ENCODE peak calls at places on chromosomes 13 and 19, in eight cellular contexts. One of them, this sample, is unnamed. For H3K4me1, the result is how much of the 10 kb centered on the place peaks cover.

GRCh38 chr19:38425810-38426466 is at the start of gene RASGRP4:
- ATAC-seq in GM12878: peak
- ATAC-seq in K562: peak
- ATAC-seq in GM23338: peak
- ATAC-seq in HCT116: no peak
- ATAC-seq in upper lobe of left lung: peak
- ATAC-seq in HepG2: no peak
- ATAC-seq in Panc1: no peak
- ATAC-seq in this sample: no peak

GRCh38 chr19:43499042-43499441 is 5.5 kb downstream of the PHLDB3 start:
- ATAC-seq in HCT116: no peak
- ATAC-seq in GM12878: no peak
- ATAC-seq in Panc1: no peak
- ATAC-seq in K562: no peak
- ATAC-seq in HepG2: peak
- ATAC-seq in upper lobe of left lung: no peak
- ATAC-seq in GM23338: no peak
- ATAC-seq in this sample: no peak

GRCh38 chr13:37158481-37158880 is 53.0 kb upstream of the CSNK1A1L start:
- ATAC-seq in upper lobe of left lung: no peak
- ATAC-seq in GM23338: no peak
- ATAC-seq in Panc1: no peak
- ATAC-seq in HCT116: no peak
- ATAC-seq in GM12878: no peak
- ATAC-seq in HepG2: no peak
- ATAC-seq in K562: no peak
- ATAC-seq in this sample: no peak

GRCh38 chr19:20471441-20471840 is 94.1 kb downstream of the ZNF737 start:
- ATAC-seq in GM12878: no peak
- ATAC-seq in HCT116: no peak
- ATAC-seq in HepG2: no peak
- ATAC-seq in K562: no peak
- ATAC-seq in upper lobe of left lung: no peak
- ATAC-seq in Panc1: no peak
- ATAC-seq in GM23338: no peak
- ATAC-seq in this sample: no peak

GRCh38 chr13:111178417-111178816 is 63.3 kb downstream of the ARHGEF7 start:
- ATAC-seq in GM12878: no peak
- ATAC-seq in upper lobe of left lung: no peak
- ATAC-seq in HCT116: no peak
- ATAC-seq in Panc1: no peak
- ATAC-seq in HepG2: no peak
- ATAC-seq in K562: no peak
- ATAC-seq in GM23338: no peak
- ATAC-seq in this sample: no peak

GRCh38 chr13:111844222-111844671 is 222.7 kb upstream of the SOX1 start:
- ATAC-seq in GM12878: no peak
- ATAC-seq in Panc1: no peak
- ATAC-seq in upper lobe of left lung: peak
- ATAC-seq in HCT116: no peak
- ATAC-seq in K562: no peak
- ATAC-seq in GM23338: no peak
- ATAC-seq in HepG2: no peak
- ATAC-seq in this sample: no peak

GRCh38 chr19:15850385-15850784 is 34.9 kb upstream of the OR10H1 start:
- ATAC-seq in upper lobe of left lung: no peak
- ATAC-seq in GM12878: no peak
- ATAC-seq in GM23338: no peak
- ATAC-seq in Panc1: no peak
- ATAC-seq in K562: no peak
- ATAC-seq in HepG2: no peak
- ATAC-seq in HCT116: no peak
- ATAC-seq in this sample: no peak

GRCh38 chr19:55527197-55528029 is 9.5 kb downstream of the SBK2 start:
- ATAC-seq in HCT116: no peak
- ATAC-seq in upper lobe of left lung: no peak
- ATAC-seq in GM23338: no peak
- ATAC-seq in K562: no peak
- ATAC-seq in Panc1: no peak
- ATAC-seq in HepG2: no peak
- ATAC-seq in GM12878: no peak
- ATAC-seq in this sample: no peak

GRCh38 chr19:5136060-5136855 is 167.3 kb downstream of the KDM4B start:
- ATAC-seq in K562: no peak
- ATAC-seq in GM12878: no peak
- ATAC-seq in HepG2: no peak
- ATAC-seq in HCT116: no peak
- ATAC-seq in GM23338: no peak
- ATAC-seq in upper lobe of left lung: no peak
- ATAC-seq in Panc1: no peak
- ATAC-seq in this sample: no peak

GRCh38 chr19:5138606-5139594 is 170.0 kb downstream of the KDM4B start:
- ATAC-seq in K562: peak
- ATAC-seq in GM23338: no peak
- ATAC-seq in GM12878: peak
- ATAC-seq in upper lobe of left lung: no peak
- ATAC-seq in HepG2: no peak
- ATAC-seq in HCT116: no peak
- ATAC-seq in Panc1: peak
- ATAC-seq in this sample: no peak

GRCh38 chr19:5137571-5138124 is 168.7 kb downstream of the KDM4B start:
- ATAC-seq in Panc1: no peak
- ATAC-seq in K562: peak
- ATAC-seq in GM12878: no peak
- ATAC-seq in GM23338: peak
- ATAC-seq in HepG2: no peak
- ATAC-seq in HCT116: peak
- ATAC-seq in upper lobe of left lung: no peak
- ATAC-seq in this sample: no peak

GRCh38 chr19:5134683-5135082 is 165.8 kb downstream of the KDM4B start:
- ATAC-seq in HepG2: no peak
- ATAC-seq in Panc1: no peak
- ATAC-seq in upper lobe of left lung: no peak
- ATAC-seq in K562: no peak
- ATAC-seq in HCT116: no peak
- ATAC-seq in GM12878: no peak
- ATAC-seq in GM23338: no peak
- ATAC-seq in this sample: no peak

GRCh38 chr19:5137114-5137513 is 168.2 kb downstream of the KDM4B start:
- ATAC-seq in K562: no peak
- ATAC-seq in upper lobe of left lung: no peak
- ATAC-seq in GM23338: no peak
- ATAC-seq in Panc1: no peak
- ATAC-seq in HCT116: no peak
- ATAC-seq in GM12878: no peak
- ATAC-seq in HepG2: no peak
- ATAC-seq in this sample: no peak
- H3K4me1 ChIP-seq in K562: under half
- H3K4me1 ChIP-seq in upper lobe of left lung: under half
- H3K4me1 ChIP-seq in GM23338: under half
- H3K4me1 ChIP-seq in Panc1: under half
- H3K4me1 ChIP-seq in HCT116: under half
- H3K4me1 ChIP-seq in GM12878: under half
- H3K4me1 ChIP-seq in HepG2: under half
- H3K4me1 ChIP-seq in this sample: under half

DNA sequence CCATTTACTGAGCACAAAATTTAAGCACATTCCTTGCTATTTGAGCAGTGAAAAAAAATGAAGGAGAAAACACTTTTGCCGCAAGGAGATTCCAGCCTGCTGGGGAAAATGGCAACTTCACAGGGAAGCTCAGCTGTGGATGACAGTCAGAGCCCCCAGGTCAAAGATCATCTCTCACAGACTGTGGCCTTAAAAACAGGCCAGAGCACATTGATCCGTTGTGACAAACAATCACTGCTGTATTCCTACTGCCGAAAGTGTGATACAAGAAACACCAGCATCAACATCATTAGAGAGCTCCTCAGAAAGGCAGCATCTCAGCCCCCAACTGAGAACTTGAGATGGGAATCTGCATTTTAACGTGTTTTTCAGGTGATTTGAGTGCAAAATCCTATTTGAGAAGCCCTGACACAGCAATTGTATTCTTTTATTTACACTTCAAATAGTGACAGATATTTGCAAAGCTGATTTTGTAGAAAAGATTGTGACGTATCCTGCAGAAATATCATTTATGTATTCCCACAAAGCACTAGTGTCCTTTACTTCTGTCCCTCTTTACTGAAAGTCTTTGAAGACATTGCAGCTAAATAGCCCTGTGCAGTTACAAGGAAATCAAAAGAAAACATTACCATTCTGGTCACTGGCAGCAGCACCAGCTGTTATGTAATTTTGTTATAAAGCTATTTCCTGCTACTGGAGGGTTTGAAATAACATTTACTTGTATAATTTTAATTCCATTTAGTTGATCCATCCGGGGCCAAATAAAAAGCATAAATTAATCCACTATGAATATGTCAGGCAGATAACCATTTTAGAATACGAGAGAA is 652.0 kb downstream of the LIG4 start:
- ATAC-seq in GM23338: peak
- ATAC-seq in HCT116: no peak
- ATAC-seq in Panc1: no peak
- ATAC-seq in HepG2: peak
- ATAC-seq in GM12878: no peak
- ATAC-seq in K562: no peak
- ATAC-seq in upper lobe of left lung: no peak
- ATAC-seq in this sample: no peak
- TF ChIP-seq POLR2AphosphoS5 in GM23338: no peak
- TF ChIP-seq POLR2AphosphoS5 in HCT116: no peak
- TF ChIP-seq POLR2AphosphoS5 in Panc1: no peak
- TF ChIP-seq POLR2AphosphoS5 in HepG2: no peak
- TF ChIP-seq POLR2AphosphoS5 in GM12878: no peak
- TF ChIP-seq POLR2AphosphoS5 in K562: no peak
- TF ChIP-seq POLR2AphosphoS5 in upper lobe of left lung: no peak
- TF ChIP-seq POLR2AphosphoS5 in this sample: no peak

GRCh38 chr19:48553676-48554384 is 1.9 kb downstream of the SULT2B1 start:
- ATAC-seq in K562: peak
- ATAC-seq in upper lobe of left lung: peak
- ATAC-seq in GM23338: peak
- ATAC-seq in GM12878: no peak
- ATAC-seq in Panc1: peak
- ATAC-seq in HCT116: peak
- ATAC-seq in HepG2: peak
- ATAC-seq in this sample: peak
- H3K4me3 ChIP-seq in K562: no peak
- H3K4me3 ChIP-seq in upper lobe of left lung: no peak
- H3K4me3 ChIP-seq in GM23338: peak
- H3K4me3 ChIP-seq in GM12878: no peak
- H3K4me3 ChIP-seq in Panc1: no peak
- H3K4me3 ChIP-seq in HCT116: no peak
- H3K4me3 ChIP-seq in HepG2: peak
- H3K4me3 ChIP-seq in this sample: no peak

GRCh38 chr19:49938662-49939061 is 9.4 kb upstream of the NUP62 start:
- ATAC-seq in upper lobe of left lung: no peak
- ATAC-seq in K562: no peak
- ATAC-seq in GM23338: no peak
- ATAC-seq in Panc1: no peak
- ATAC-seq in GM12878: no peak
- ATAC-seq in HCT116: no peak
- ATAC-seq in HepG2: no peak
- ATAC-seq in this sample: no peak

GRCh38 chr19:49946415-49946814 is 14.6 kb downstream of the SIGLEC11 start:
- ATAC-seq in upper lobe of left lung: no peak
- ATAC-seq in HepG2: no peak
- ATAC-seq in GM12878: no peak
- ATAC-seq in Panc1: no peak
- ATAC-seq in HCT116: peak
- ATAC-seq in K562: peak
- ATAC-seq in GM23338: peak
- ATAC-seq in this sample: no peak

GRCh38 chr19:49936549-49936948 is 7.2 kb upstream of the NUP62 start:
- ATAC-seq in HepG2: no peak
- ATAC-seq in upper lobe of left lung: no peak
- ATAC-seq in GM23338: no peak
- ATAC-seq in HCT116: no peak
- ATAC-seq in GM12878: no peak
- ATAC-seq in K562: no peak
- ATAC-seq in Panc1: no peak
- ATAC-seq in this sample: no peak

GRCh38 chr19:49939721-49940481 is 10.6 kb upstream of the NUP62 start:
- ATAC-seq in HepG2: peak
- ATAC-seq in upper lobe of left lung: no peak
- ATAC-seq in GM12878: no peak
- ATAC-seq in Panc1: no peak
- ATAC-seq in GM23338: peak
- ATAC-seq in HCT116: peak
- ATAC-seq in K562: no peak
- ATAC-seq in this sample: no peak

DNA sequence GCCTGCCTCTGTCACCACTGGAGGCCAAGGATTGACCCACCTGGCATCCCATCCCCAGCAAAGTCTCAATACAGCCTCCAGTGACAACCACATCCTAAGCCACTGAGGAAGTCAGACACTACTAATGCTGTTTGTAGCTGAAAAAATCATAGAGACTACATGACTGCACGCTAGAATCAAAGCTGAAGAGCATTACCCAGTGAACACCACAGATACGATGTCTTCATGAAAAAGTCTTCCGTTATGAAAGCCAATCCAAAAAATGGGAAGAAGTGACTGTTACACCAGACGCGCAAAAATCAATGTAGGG is 11.1 kb upstream of the NUP62 start:
- ATAC-seq in GM12878: no peak
- ATAC-seq in K562: no peak
- ATAC-seq in HCT116: no peak
- ATAC-seq in Panc1: no peak
- ATAC-seq in GM23338: no peak
- ATAC-seq in HepG2: no peak
- ATAC-seq in upper lobe of left lung: no peak
- ATAC-seq in this sample: no peak
- H3K4me1 ChIP-seq in GM12878: under half
- H3K4me1 ChIP-seq in K562: under half
- H3K4me1 ChIP-seq in HCT116: under half
- H3K4me1 ChIP-seq in Panc1: under half
- H3K4me1 ChIP-seq in GM23338: under half
- H3K4me1 ChIP-seq in HepG2: half or more
- H3K4me1 ChIP-seq in upper lobe of left lung: under half
- H3K4me1 ChIP-seq in this sample: under half

GRCh38 chr19:49691243-49692101 is 556 bp downstream of the CPT1C start:
- ATAC-seq in upper lobe of left lung: no peak
- ATAC-seq in GM23338: peak
- ATAC-seq in HCT116: no peak
- ATAC-seq in K562: no peak
- ATAC-seq in GM12878: no peak
- ATAC-seq in HepG2: no peak
- ATAC-seq in Panc1: no peak
- ATAC-seq in this sample: peak
- TF ChIP-seq POLR2AphosphoS5 in upper lobe of left lung: no peak
- TF ChIP-seq POLR2AphosphoS5 in GM23338: no peak
- TF ChIP-seq POLR2AphosphoS5 in HCT116: no peak
- TF ChIP-seq POLR2AphosphoS5 in K562: no peak
- TF ChIP-seq POLR2AphosphoS5 in GM12878: no peak
- TF ChIP-seq POLR2AphosphoS5 in HepG2: no peak
- TF ChIP-seq POLR2AphosphoS5 in Panc1: no peak
- TF ChIP-seq POLR2AphosphoS5 in this sample: no peak